ENCODE peak calls at places on chromosomes 16 and 17, in six cellular contexts. E is esophagus muscularis mucosa, A is esophagus squamous epithelium, B is tibial nerve, K is suprapubic skin, D is HL-60. N is an unnamed sample.

GRCh38 chr16:85888405-85889331 is 10.3 kb upstream of the IRF8 start:
- DNase-seq in D (no peak), E (no peak), B (no peak), A (no peak), K (no peak), N (no peak)

GRCh38 chr17:39527220-39527813 is 66.0 kb downstream of the CDK12 start:
- DNase-seq in B (peak; percentile 17), E (no peak), D (peak; percentile 45), K (no peak), A (no peak), N (no peak)

GRCh38 chr17:30309591-30309990 is 17.8 kb upstream of the BLMH start:
- DNase-seq in E (no peak), K (no peak), B (no peak), D (no peak), A (no peak), N (no peak)

GRCh38 chr17:57104461-57105175 is 19.6 kb downstream of the AKAP1 start:
- DNase-seq in D (no peak), E (no peak), K (no peak), B (no peak), A (no peak), N (no peak)

GRCh38 chr17:57552114-57552601 is 192.9 kb downstream of the CCDC182 start:
- DNase-seq in K (no peak), A (no peak), E (no peak), D (no peak), B (no peak), N (no peak)

GRCh38 chr17:32943647-32944191 is 15.8 kb downstream of the TMEM98 start:
- DNase-seq in B (peak; percentile 31), D (no peak), K (no peak), A (no peak), E (no peak), N (no peak)

GRCh38 chr17:57880086-57880456 is 30.2 kb upstream of the MRPS23 start:
- DNase-seq in K (no peak), B (no peak), E (no peak), A (no peak), D (no peak), N (no peak)

GRCh38 chr17:28407130-28407973 is 1.3 kb upstream of the SLC46A1 start:
- DNase-seq in B (no peak), K (no peak), E (no peak), A (no peak), D (no peak), N (no peak)

GRCh38 chr17:82051776-82052637 is at the start of the genes GPS1 and RFNG:
- DNase-seq in A (no peak), B (peak; percentile 64), K (no peak), E (no peak), D (peak; percentile 63), N (no peak)

GRCh38 chr17:14827394-14827793 is 437.7 kb downstream of the PMP22 start:
- DNase-seq in A (no peak), D (no peak), K (no peak), B (no peak), E (no peak), N (no peak)

GRCh38 chr17:7014995-7015586 is 2.7 kb downstream of the RNASEK start:
- DNase-seq in A (no peak), B (no peak), E (no peak), D (no peak), K (peak; percentile 93), N (no peak)

GRCh38 chr16:89613954-89614459 is 565 bp downstream of the DPEP1 start:
- DNase-seq in B (no peak), K (no peak), D (no peak), E (no peak), A (no peak), N (no peak)

GRCh38 chr17:57518587-57519118 is 226.4 kb downstream of the CCDC182 start:
- DNase-seq in E (no peak), K (no peak), B (no peak), A (no peak), D (no peak), N (no peak)

GRCh38 chr17:61701334-61701733 is 110.3 kb upstream of the NACA2 start:
- DNase-seq in K (no peak), D (no peak), E (no peak), B (no peak), A (no peak), N (no peak)
- TF ChIP-seq CTCF in K (no peak), D (no peak), E (no peak), B (no peak), A (no peak), N (no peak)

GRCh38 chr17:65699459-65699858 is 138.0 kb upstream of the AXIN2 start:
- DNase-seq in E (no peak), A (no peak), D (no peak), K (no peak), B (no peak), N (no peak)

GRCh38 chr17:65694601-65695000 is 133.2 kb upstream of the AXIN2 start:
- DNase-seq in B (no peak), A (no peak), K (no peak), E (no peak), D (no peak), N (no peak)

GRCh38 chr17:65696739-65697394 is 135.4 kb upstream of the AXIN2 start:
- DNase-seq in K (no peak), A (no peak), E (no peak), B (no peak), D (no peak), N (no peak)

GRCh38 chr17:65697661-65698060 is 136.2 kb upstream of the AXIN2 start:
- DNase-seq in K (no peak), A (no peak), D (no peak), E (no peak), B (no peak), N (no peak)

GRCh38 chr17:65698381-65699061 is 137.1 kb upstream of the AXIN2 start:
- DNase-seq in E (no peak), D (no peak), K (no peak), B (no peak), A (no peak), N (no peak)
- H3K27ac ChIP-seq in E (no peak overlapping the region), D (no peak overlapping the region), K (no peak overlapping the region), B (no peak overlapping the region), A (no peak overlapping the region), N (peak overlapping the region; percentile 27)

GRCh38 chr17:61000911-61001310 is 323.3 kb downstream of the BCAS3 start:
- DNase-seq in E (no peak), D (no peak), B (no peak), A (no peak), K (no peak), N (no peak)
- TF ChIP-seq CTCF in E (peak; percentile 18), D (no peak), B (no peak), A (no peak), K (no peak), N (no peak)

GRCh38 chr17:66715745-66716156 is 119.2 kb upstream of the CACNG5 start:
- DNase-seq in A (no peak), B (peak; percentile 27), K (no peak), D (peak; percentile 31), E (no peak), N (no peak)

GRCh38 chr17:66715076-66715675 is 119.7 kb upstream of the CACNG5 start:
- DNase-seq in E (no peak), K (no peak), B (no peak), A (no peak), D (no peak), N (no peak)

GRCh38 chr17:66717680-66718079 is 117.2 kb upstream of the CACNG5 start:
- DNase-seq in E (no peak), K (no peak), B (no peak), D (no peak), A (no peak), N (no peak)

GRCh38 chr17:66714046-66715023 is 120.6 kb upstream of the CACNG5 start:
- DNase-seq in B (no peak), E (no peak), K (no peak), A (no peak), D (no peak), N (peak; percentile 74)

GRCh38 chr17:66716236-66717026 is 118.5 kb upstream of the CACNG5 start:
- DNase-seq in A (no peak), D (no peak), K (no peak), B (no peak), E (no peak), N (peak; percentile 49)
- H3K27ac ChIP-seq in A (no peak overlapping the region), D (no peak overlapping the region), K (no peak overlapping the region), B (peak overlapping the region; percentile 58), E (no peak overlapping the region), N (no peak overlapping the region)

GRCh38 chr17:51850206-51850605 is 308.3 kb downstream of the CA10 start:
- DNase-seq in K (no peak), E (no peak), B (no peak), D (no peak), A (no peak), N (no peak)
- TF ChIP-seq CTCF in K (no peak), E (no peak), B (no peak), D (no peak), A (no peak), N (no peak)

GRCh38 chr16:30784215-30784614 is 2.8 kb downstream of the ZNF629 start:
- DNase-seq in A (no peak), B (no peak), D (no peak), E (no peak), K (no peak), N (no peak)

GRCh38 chr16:30786936-30787612 is at the start of gene ZNF629:
- DNase-seq in D (peak; percentile 44), K (no peak), A (no peak), E (no peak), B (peak; percentile 76), N (no peak)

GRCh38 chr16:30787613-30788378 is 791 bp upstream of the ZNF629 start:
- DNase-seq in E (no peak), A (no peak), K (no peak), B (no peak), D (no peak), N (no peak)

GRCh38 chr16:30785126-30786106 is 1.6 kb downstream of the ZNF629 start:
- DNase-seq in D (no peak), E (no peak), K (no peak), B (no peak), A (no peak), N (no peak)

GRCh38 chr16:30786115-30786935 is 680 bp downstream of the ZNF629 start:
- DNase-seq in E (no peak), D (peak; percentile 51), B (no peak), K (no peak), A (no peak), N (no peak)
- H3K27ac ChIP-seq in E (peak overlapping the region; percentile 92), D (peak overlapping the region; percentile 38), B (peak overlapping the region; percentile 82), K (peak overlapping the region; percentile 91), A (peak overlapping the region; percentile 77), N (peak overlapping the region; percentile 85)